ENCODE peak calls at places on chromosomes 2 and 18, in four cellular contexts. T is Calu3, M is KG1, V is epithelial cell of esophagus. I is an unnamed sample.

GRCh38 chr2:32697156-32697555 is 69.3 kb downstream of the TTC27 start:
- DNase-seq in V (peak; percentile 11), M (no peak), T (no peak), I (no peak)

GRCh38 chr2:23480991-23481797 is 96.2 kb downstream of the KLHL29 start:
- DNase-seq in T (peak; percentile 51), M (no peak), V (peak; percentile 93), I (peak; percentile 44)

GRCh38 chr18:47420130-47420529 is 168.7 kb upstream of the SKOR2 start:
- DNase-seq in T (no peak), M (no peak), V (no peak), I (no peak)

GRCh38 chr2:25342372-25343186 is 854 bp upstream of the DNMT3A start:
- DNase-seq in V (peak; percentile 75), T (peak; percentile 88), M (peak; percentile 50), I (peak; percentile 86)

GRCh38 chr2:190512539-190513095 is 21.9 kb downstream of the NEMP2 start:
- DNase-seq in V (no peak), M (no peak), T (peak; percentile 40), I (no peak)

GRCh38 chr18:47944972-47945843 is 14.7 kb upstream of the SMAD2 start:
- DNase-seq in V (peak; percentile 96), M (no peak), T (no peak), I (peak; percentile 36)

GRCh38 chr2:37647941-37648315 is 23.5 kb downstream of the CDC42EP3 start:
- DNase-seq in M (no peak), T (no peak), V (no peak), I (no peak)

GRCh38 chr2:132669854-132670103 is 226 bp downstream of the LYPD1 start:
- DNase-seq in M (no peak), V (peak; percentile 25), T (no peak), I (no peak)

GRCh38 chr2:65566617-65567016 is 134.2 kb upstream of the SPRED2 start:
- DNase-seq in V (peak; percentile 92), M (no peak), T (no peak), I (no peak)

GRCh38 chr2:215833531-215834162 is 179.7 kb downstream of the MREG start:
- DNase-seq in V (peak; percentile 69), M (no peak), T (peak; percentile 30), I (no peak)

GRCh38 chr18:40553029-40553428 is 1402.0 kb upstream of the PIK3C3 start:
- DNase-seq in M (no peak), V (peak; percentile 41), T (no peak), I (no peak)

GRCh38 chr18:50870138-50870845 is 8.6 kb upstream of the ME2 start:
- DNase-seq in T (peak; percentile 61), V (peak; percentile 99), M (no peak), I (peak; percentile 77)

GRCh38 chr2:158603205-158603604 is 146.5 kb downstream of the PKP4 start:
- DNase-seq in T (no peak), M (no peak), V (no peak), I (no peak)

GRCh38 chr18:5419601-5420000 is 124.1 kb upstream of the ZBTB14 start:
- DNase-seq in M (no peak), V (no peak), T (no peak), I (no peak)

GRCh38 chr2:15357922-15358321 is 203.2 kb downstream of the NBAS start:
- DNase-seq in T (no peak), M (no peak), V (no peak), I (no peak)

GRCh38 chr2:134425723-134426496 is 172.0 kb downstream of the MGAT5 start:
- DNase-seq in V (no peak), T (no peak), M (no peak), I (no peak)

GRCh38 chr2:144963031-144963430 is 443.1 kb upstream of the ZEB2 start:
- DNase-seq in T (no peak), M (no peak), V (no peak), I (no peak)

GRCh38 chr2:161031516-161031915 is 128.7 kb upstream of the TANK start:
- DNase-seq in T (no peak), V (no peak), M (no peak), I (no peak)

GRCh38 chr2:189609423-189609816 is 28.8 kb upstream of the SLC40A1 start:
- DNase-seq in T (no peak), V (peak; percentile 70), M (no peak), I (no peak)

GRCh38 chr2:41933585-41934322 is 114.1 kb upstream of the PKDCC start:
- DNase-seq in T (no peak), V (peak; percentile 58), M (no peak), I (no peak)

GRCh38 chr18:3094355-3094684 is 81.4 kb upstream of the LPIN2 start:
- DNase-seq in T (no peak), V (no peak), M (no peak), I (no peak)

GRCh38 chr2:946073-947005 is 4.3 kb upstream of the SNTG2 start:
- DNase-seq in M (no peak), V (no peak), T (no peak), I (no peak)

GRCh38 chr18:3451166-3451988 is 1.4 kb downstream of the TGIF1 start:
- DNase-seq in M (peak; percentile 37), V (peak; percentile 85), T (peak; percentile 91), I (peak; percentile 87)

GRCh38 chr18:11502368-11502767 is 107.0 kb upstream of the SLC35G4 start:
- DNase-seq in M (no peak), T (no peak), V (no peak), I (no peak)

GRCh38 chr2:233270951-233271350 is 19.5 kb downstream of the ATG16L1 start:
- DNase-seq in T (no peak), M (no peak), V (no peak), I (no peak)

GRCh38 chr2:24448811-24449210 is 42.2 kb upstream of the NCOA1 start:
- DNase-seq in M (no peak), T (no peak), V (no peak), I (no peak)

GRCh38 chr2:204343685-204344084 is 201.6 kb upstream of the PARD3B start:
- DNase-seq in V (no peak), M (no peak), T (peak; percentile 11), I (no peak)

GRCh38 chr2:215288112-215288815 is 23.6 kb upstream of the ATIC start:
- DNase-seq in T (no peak), M (no peak), V (no peak), I (no peak)

GRCh38 chr18:74412106-74412880 is 44.8 kb downstream of the DIPK1C start:
- DNase-seq in M (no peak), V (no peak), T (no peak), I (no peak)

GRCh38 chr2:240560084-240560479 is at the start of gene DUSP28:
- DNase-seq in T (peak; percentile 94), M (peak; percentile 74), V (peak; percentile 89), I (peak; percentile 91)

GRCh38 chr2:240635998-240636547 is 10.8 kb downstream of the GPR35 start:
- DNase-seq in T (no peak), V (no peak), M (no peak), I (no peak)

GRCh38 chr18:68428026-68428425 is 286.9 kb downstream of the TMX3 start:
- DNase-seq in V (peak; percentile 94), M (no peak), T (peak; percentile 10), I (no peak)

GRCh38 chr18:64713284-64713683 is 564.4 kb upstream of the LINC00305 start:
- DNase-seq in T (no peak), M (no peak), V (no peak), I (no peak)

GRCh38 chr18:35478520-35479435 is 19.0 kb downstream of the INO80C start:
- DNase-seq in T (peak; percentile 78), V (peak; percentile 99), M (no peak), I (peak; percentile 93)